ENCODE peak calls at places on chromosomes 4 and X, in eight cellular contexts. V, Z, X, H, T, K, U and E are unnamed samples.

GRCh38 chr4:40890199-40890598 is 140.4 kb downstream of the NSUN7 start:
- DNase-seq in V (no peak), Z (no peak), X (no peak), H (no peak), T (no peak), K (no peak), U (no peak), E (no peak)

GRCh38 chr4:81565137-81565870 is 93.6 kb upstream of the RASGEF1B start:
- DNase-seq in V (no peak), Z (peak; percentile 2), X (no peak), H (peak; percentile 90), T (peak; percentile 59), K (no peak), U (no peak), E (peak; percentile 35)

GRCh38 chr4:69984030-69984443 is 11.7 kb upstream of the STATH start:
- DNase-seq in V (no peak), Z (peak; percentile 77), X (peak; percentile 44), H (peak; percentile 39), T (no peak), K (no peak), U (peak; percentile 1), E (peak; percentile 30)

GRCh38 chr4:169174247-169174646 is 96.5 kb downstream of the SH3RF1 start:
- DNase-seq in V (no peak), Z (no peak), X (no peak), H (no peak), T (no peak), K (no peak), U (no peak), E (no peak)

GRCh38 chr4:77332696-77333270 is 175.8 kb downstream of the CCNG2 start:
- DNase-seq in V (no peak), Z (no peak), X (no peak), H (no peak), T (no peak), K (no peak), U (no peak), E (no peak)

GRCh38 chrX:153379508-153379907 is 21.6 kb downstream of the PNMA6E start:
- DNase-seq in V (no peak), Z (no peak), X (no peak), H (no peak), T (no peak), K (no peak), U (no peak), E (no peak)

GRCh38 chr4:156774422-156774821 is 197.2 kb downstream of the PDGFC start:
- DNase-seq in V (peak; percentile 96), Z (peak; percentile 63), X (peak; percentile 74), H (peak; percentile 72), T (peak; percentile 96), K (no peak), U (no peak), E (peak; percentile 90)

GRCh38 chrX:68443155-68443868 is 10.0 kb upstream of the OPHN1 start:
- DNase-seq in V (peak; percentile 15), Z (peak; percentile 46), X (peak; percentile 34), H (no peak), T (peak; percentile 32), K (no peak), U (no peak), E (peak; percentile 64)

GRCh38 chr4:146165840-146166239 is 9.7 kb upstream of the LSM6 start:
- DNase-seq in V (peak; percentile 75), Z (peak; percentile 3), X (peak; percentile 42), H (no peak), T (peak; percentile 78), K (no peak), U (no peak), E (peak; percentile 61)

GRCh38 chrX:17736856-17737706 is at the start of gene SCML1:
- DNase-seq in V (peak; percentile 95), Z (peak; percentile 97), X (peak; percentile 80), H (peak; percentile 98), T (peak; percentile 97), K (no peak), U (peak; percentile 81), E (peak; percentile 97)

GRCh38 chr4:186840771-186841301 is 117.2 kb upstream of the FAT1 start:
- DNase-seq in V (no peak), Z (peak; percentile 84), X (no peak), H (peak; percentile 76), T (peak; percentile 13), K (no peak), U (no peak), E (no peak)

GRCh38 chrX:131840799-131841495 is 182.2 kb upstream of the STK26 start:
- DNase-seq in V (no peak), Z (no peak), X (no peak), H (no peak), T (no peak), K (no peak), U (no peak), E (no peak)

GRCh38 chrX:103817502-103817901 is 14.6 kb downstream of the RAB9B start:
- DNase-seq in V (peak; percentile 42), Z (no peak), X (no peak), H (no peak), T (peak; percentile 24), K (peak; percentile 91), U (no peak), E (peak; percentile 45)

GRCh38 chrX:151419748-151420147 is 22.7 kb downstream of the VMA21 start:
- DNase-seq in V (no peak), Z (no peak), X (no peak), H (no peak), T (peak; percentile 2), K (no peak), U (no peak), E (no peak)

GRCh38 chr4:139227729-139228404 is 50.8 kb upstream of the ELF2 start:
- DNase-seq in V (no peak), Z (no peak), X (no peak), H (no peak), T (no peak), K (peak; percentile 51), U (no peak), E (no peak)

GRCh38 chr4:886244-886643 is 45.9 kb downstream of the GAK start:
- DNase-seq in V (no peak), Z (no peak), X (no peak), H (no peak), T (no peak), K (no peak), U (no peak), E (no peak)

GRCh38 chr4:888029-888428 is 44.1 kb downstream of the GAK start:
- DNase-seq in V (no peak), Z (no peak), X (no peak), H (no peak), T (no peak), K (no peak), U (no peak), E (no peak)

GRCh38 chr4:885353-885752 is 46.8 kb downstream of the GAK start:
- DNase-seq in V (no peak), Z (no peak), X (no peak), H (no peak), T (no peak), K (no peak), U (no peak), E (no peak)

GRCh38 chr4:889516-889915 is 42.6 kb downstream of the GAK start:
- DNase-seq in V (no peak), Z (no peak), X (no peak), H (no peak), T (no peak), K (no peak), U (no peak), E (no peak)

GRCh38 chr4:887034-887763 is 44.9 kb downstream of the GAK start:
- DNase-seq in V (no peak), Z (no peak), X (no peak), H (no peak), T (no peak), K (no peak), U (no peak), E (no peak)
- H3K36me3 ChIP-seq in V (peaks cover 68% of the 10 kb centered on the region), Z (no peaks in the 10 kb centered on the region), X (no peaks in the 10 kb centered on the region), H (no peaks in the 10 kb centered on the region), T (peaks cover 4% of the 10 kb centered on the region), K (no peaks in the 10 kb centered on the region), U (peaks cover 23% of the 10 kb centered on the region), E (peaks cover 33% of the 10 kb centered on the region)

GRCh38 chr4:153297116-153297515 is 47.4 kb upstream of the MND1 start:
- DNase-seq in V (no peak), Z (no peak), X (no peak), H (no peak), T (peak; percentile 15), K (no peak), U (no peak), E (no peak)
- H3K36me3 ChIP-seq in V (peaks cover 18% of the 10 kb centered on the region), Z (no peaks in the 10 kb centered on the region), X (peaks cover 6% of the 10 kb centered on the region), H (no peaks in the 10 kb centered on the region), T (no peaks in the 10 kb centered on the region), K (no peaks in the 10 kb centered on the region), U (peaks cover 15% of the 10 kb centered on the region), E (no peaks in the 10 kb centered on the region)

DNA sequence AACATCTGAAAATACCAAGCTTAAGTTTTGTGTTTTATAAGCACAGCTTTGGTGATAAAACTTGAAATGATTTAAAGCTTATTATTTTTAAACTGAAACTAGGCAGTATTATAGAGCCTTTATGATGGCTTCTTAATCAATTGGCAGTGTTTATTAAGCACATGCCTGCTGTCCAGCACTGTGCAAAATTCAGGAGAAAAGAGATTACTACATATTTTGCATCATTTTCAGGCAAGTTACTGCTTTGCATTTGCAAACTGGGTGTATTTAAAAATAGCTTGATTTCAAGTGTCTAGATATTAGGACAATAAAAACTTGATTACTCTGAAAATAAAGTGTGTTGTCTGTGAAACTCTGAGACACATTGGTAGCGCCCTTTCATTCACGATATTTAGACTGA is 126.5 kb downstream of the PDLIM5 start:
- DNase-seq in V (no peak), Z (no peak), X (no peak), H (no peak), T (peak; percentile 27), K (peak; percentile 53), U (no peak), E (no peak)
- H3K36me3 ChIP-seq in V (peaks cover 4% of the 10 kb centered on the region), Z (peaks cover 4% of the 10 kb centered on the region), X (no peaks in the 10 kb centered on the region), H (no peaks in the 10 kb centered on the region), T (peaks cover 9% of the 10 kb centered on the region), K (no peaks in the 10 kb centered on the region), U (no peaks in the 10 kb centered on the region), E (peaks cover 17% of the 10 kb centered on the region)

GRCh38 chr4:256492-256891 is 48.8 kb downstream of the ZNF732 start:
- DNase-seq in V (no peak), Z (no peak), X (no peak), H (no peak), T (no peak), K (no peak), U (no peak), E (no peak)
- H3K36me3 ChIP-seq in V (no peaks in the 10 kb centered on the region), Z (no peaks in the 10 kb centered on the region), X (no peaks in the 10 kb centered on the region), H (no peaks in the 10 kb centered on the region), T (peaks cover 16% of the 10 kb centered on the region), K (peaks cover 4% of the 10 kb centered on the region), U (no peaks in the 10 kb centered on the region), E (no peaks in the 10 kb centered on the region)

GRCh38 chr4:15638418-15638817 is 16.7 kb downstream of the FBXL5 start:
- DNase-seq in V (no peak), Z (no peak), X (no peak), H (no peak), T (no peak), K (no peak), U (no peak), E (no peak)
- H3K36me3 ChIP-seq in V (peaks cover 32% of the 10 kb centered on the region), Z (peaks cover 28% of the 10 kb centered on the region), X (no peaks in the 10 kb centered on the region), H (no peaks in the 10 kb centered on the region), T (peaks cover 52% of the 10 kb centered on the region), K (peaks cover 50% of the 10 kb centered on the region), U (peaks cover 2% of the 10 kb centered on the region), E (peaks cover 41% of the 10 kb centered on the region)

DNA sequence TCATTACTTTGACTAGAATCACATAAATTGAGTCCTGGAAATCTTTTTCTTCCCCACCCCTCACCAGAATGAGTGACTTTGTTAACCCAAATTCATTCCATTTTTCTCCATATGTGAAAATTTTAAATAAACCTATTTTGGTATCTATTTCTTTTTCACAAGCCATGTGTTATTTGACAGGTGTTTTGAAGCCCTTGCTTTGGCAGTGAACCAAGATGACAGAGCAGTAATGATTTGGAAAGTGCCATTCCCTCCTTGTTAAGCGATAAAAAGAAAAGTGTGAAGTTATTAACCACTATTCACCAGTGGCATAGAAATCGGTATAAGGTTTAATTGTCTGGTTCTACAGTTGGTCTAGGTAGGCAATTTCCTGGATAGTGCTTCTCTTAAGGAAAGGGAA is 66.1 kb downstream of the POLA1 start:
- DNase-seq in V (no peak), Z (no peak), X (no peak), H (no peak), T (no peak), K (no peak), U (no peak), E (no peak)
- H3K36me3 ChIP-seq in V (no peaks in the 10 kb centered on the region), Z (peaks cover 7% of the 10 kb centered on the region), X (no peaks in the 10 kb centered on the region), H (no peaks in the 10 kb centered on the region), T (no peaks in the 10 kb centered on the region), K (peaks cover 2% of the 10 kb centered on the region), U (no peaks in the 10 kb centered on the region), E (no peaks in the 10 kb centered on the region)